ENCODE peak calls at places on chromosomes 3 and 15, in four cellular contexts. M is GM12892, X is GM12891, N is A549. Z is an unnamed sample.
A peak's percentile ranks its signal among the peaks of the same experiment; 100 is the strongest.

GRCh38 chr15:88654430-88655102 is 15.8 kb downstream of the ISG20 start:
- DNase-seq in M (no peak), X (no peak), N (no peak), Z (no peak)

GRCh38 chr3:133535971-133536634 is 37.4 kb upstream of the CDV3 start:
- DNase-seq in M (no peak), X (no peak), N (peak; percentile 22), Z (no peak)

GRCh38 chr3:186477876-186478275 is 66.3 kb downstream of the CRYGS start:
- DNase-seq in M (no peak), X (no peak), N (no peak), Z (no peak)

GRCh38 chr3:72175305-72175858 is 390.4 kb upstream of the PROK2 start:
- DNase-seq in M (no peak), X (no peak), N (no peak), Z (no peak)

GRCh38 chr3:172666181-172666872 is 44.5 kb downstream of the NCEH1 start:
- DNase-seq in M (no peak), X (no peak), N (no peak), Z (no peak)

GRCh38 chr3:8777201-8777977 is 8.0 kb upstream of the OXTR start:
- DNase-seq in M (no peak), X (no peak), N (no peak), Z (no peak)

GRCh38 chr3:101542952-101543351 is 18.7 kb upstream of the TRMT10C start:
- DNase-seq in M (no peak), X (no peak), N (no peak), Z (no peak)

GRCh38 chr15:75955720-75956119 is 52.0 kb downstream of the FBXO22 start:
- DNase-seq in M (no peak), X (no peak), N (no peak), Z (no peak)

GRCh38 chr3:112770026-112770626 is 76.5 kb downstream of the CD200R1L start:
- DNase-seq in M (no peak), X (no peak), N (no peak), Z (no peak)

GRCh38 chr3:48847053-48847585 is 555 bp downstream of the PRKAR2A start:
- DNase-seq in M (peak; percentile 40), X (no peak), N (peak; percentile 47), Z (no peak)

GRCh38 chr3:71064288-71064975 is 519.1 kb downstream of the FOXP1 start:
- DNase-seq in M (no peak), X (no peak), N (peak; percentile 33), Z (no peak)

GRCh38 chr3:179750720-179751328 is 98.0 kb downstream of the USP13 start:
- DNase-seq in M (no peak), X (no peak), N (no peak), Z (no peak)

GRCh38 chr3:56323986-56324420 is 144.3 kb downstream of the ERC2 start:
- DNase-seq in M (no peak), X (no peak), N (no peak), Z (no peak)

GRCh38 chr3:149592758-149593240 is 65.0 kb downstream of the WWTR1 start:
- DNase-seq in M (no peak), X (no peak), N (no peak), Z (no peak)

GRCh38 chr3:101037613-101038012 is 44.4 kb upstream of the ABI3BP start:
- DNase-seq in M (no peak), X (no peak), N (no peak), Z (no peak)

GRCh38 chr3:118842147-118842863 is 192.3 kb downstream of the IGSF11 start:
- DNase-seq in M (no peak), X (no peak), N (no peak), Z (no peak)

GRCh38 chr15:52651868-52652267 is 27.3 kb downstream of the ATOSA start:
- DNase-seq in M (no peak), X (no peak), N (peak; percentile 77), Z (no peak)

GRCh38 chr3:63056932-63057331 is 181.7 kb upstream of the CADPS start:
- DNase-seq in M (no peak), X (no peak), N (no peak), Z (no peak)

GRCh38 chr3:84961492-84962255 is 2.9 kb downstream of the CADM2 start:
- DNase-seq in M (no peak), X (no peak), N (no peak), Z (no peak)

GRCh38 chr15:101426761-101427333 is 62.7 kb downstream of the PCSK6 start:
- DNase-seq in M (no peak), X (no peak), N (no peak), Z (no peak)

GRCh38 chr3:132432639-132433038 is 15.3 kb downstream of the DNAJC13 start:
- DNase-seq in M (no peak), X (no peak), N (peak; percentile 17), Z (no peak)

GRCh38 chr3:132544130-132544529 is 52.9 kb upstream of the ACKR4 start:
- DNase-seq in M (no peak), X (no peak), N (no peak), Z (no peak)

GRCh38 chr3:51722362-51722761 is 15.5 kb downstream of the GRM2 start:
- DNase-seq in M (no peak), X (no peak), N (no peak), Z (no peak)

GRCh38 chr3:179308006-179308405 is 14.8 kb upstream of the ZNF639 start:
- DNase-seq in M (no peak), X (no peak), N (no peak), Z (no peak)

GRCh38 chr3:12286927-12287726 is 1.7 kb upstream of the PPARG start:
- DNase-seq in M (no peak), X (no peak), N (no peak), Z (no peak)

GRCh38 chr3:148030975-148031374 is 621.8 kb downstream of the ZIC1 start:
- DNase-seq in M (no peak), X (no peak), N (no peak), Z (no peak)

GRCh38 chr15:87287156-87287555 is 969.4 kb downstream of the NTRK3 start:
- DNase-seq in M (no peak), X (no peak), N (no peak), Z (no peak)

GRCh38 chr3:41234823-41235722 is 35.8 kb downstream of the CTNNB1 start:
- DNase-seq in M (no peak), X (no peak), N (no peak), Z (no peak)

GRCh38 chr3:43512749-43513404 is 108.9 kb downstream of the ANO10 start:
- DNase-seq in M (no peak), X (no peak), N (no peak), Z (no peak)

DNA sequence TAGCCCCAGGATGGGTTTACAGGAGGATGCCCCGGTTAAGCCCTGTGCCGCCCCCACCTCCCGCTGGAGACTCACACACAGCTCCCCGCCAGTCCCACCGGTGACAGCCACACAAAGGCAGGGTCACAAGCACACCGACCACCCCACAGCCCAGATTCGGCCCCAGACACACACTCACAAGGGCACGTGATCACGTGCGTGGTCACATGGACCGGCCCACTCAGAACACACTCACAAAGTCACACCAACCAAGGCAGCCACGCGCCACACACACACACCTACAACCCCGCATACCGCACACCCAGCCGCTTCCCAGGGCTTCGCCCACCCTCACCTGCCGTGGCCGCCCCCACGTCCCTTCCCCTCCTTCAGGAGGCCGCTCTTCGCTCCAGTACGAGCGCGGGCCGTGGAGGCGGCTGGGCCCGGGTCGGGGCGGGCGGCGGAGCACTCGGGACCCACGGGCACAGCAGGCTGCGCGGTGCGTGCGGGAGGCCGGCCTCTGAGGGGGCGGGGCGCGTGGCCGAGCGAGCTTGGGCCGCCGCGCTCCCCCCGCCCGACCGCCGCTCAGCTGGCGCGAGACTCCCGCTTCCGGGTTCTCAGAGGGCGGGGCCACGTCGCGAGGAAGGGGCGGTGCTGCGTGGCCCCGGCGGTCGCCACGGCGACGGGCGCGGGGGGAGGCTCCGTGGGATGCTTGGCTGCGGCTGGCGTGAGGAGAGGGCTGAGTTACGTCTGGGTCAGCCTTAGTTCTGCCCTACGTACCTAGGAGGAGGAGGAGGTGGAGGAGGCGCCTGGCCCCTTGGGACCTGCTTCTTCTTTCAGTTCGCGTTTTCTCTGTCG is at the start of gene SPG21:
- DNase-seq in M (peak; percentile 87), X (peak; percentile 84), N (peak; percentile 97), Z (peak; percentile 49)
- TF ChIP-seq POLR2A in M (peak; percentile 61), X (peak; percentile 76), N (peak; percentile 90), Z (peak; percentile 19)

GRCh38 chr15:74889882-74890768 is at the start of gene MPI:
- DNase-seq in M (peak; percentile 98), X (peak; percentile 96), N (peak; percentile 100), Z (no peak)
- TF ChIP-seq POLR2A in M (peak; percentile 98), X (peak; percentile 96), N (peak; percentile 99), Z (peak; percentile 48)

DNA sequence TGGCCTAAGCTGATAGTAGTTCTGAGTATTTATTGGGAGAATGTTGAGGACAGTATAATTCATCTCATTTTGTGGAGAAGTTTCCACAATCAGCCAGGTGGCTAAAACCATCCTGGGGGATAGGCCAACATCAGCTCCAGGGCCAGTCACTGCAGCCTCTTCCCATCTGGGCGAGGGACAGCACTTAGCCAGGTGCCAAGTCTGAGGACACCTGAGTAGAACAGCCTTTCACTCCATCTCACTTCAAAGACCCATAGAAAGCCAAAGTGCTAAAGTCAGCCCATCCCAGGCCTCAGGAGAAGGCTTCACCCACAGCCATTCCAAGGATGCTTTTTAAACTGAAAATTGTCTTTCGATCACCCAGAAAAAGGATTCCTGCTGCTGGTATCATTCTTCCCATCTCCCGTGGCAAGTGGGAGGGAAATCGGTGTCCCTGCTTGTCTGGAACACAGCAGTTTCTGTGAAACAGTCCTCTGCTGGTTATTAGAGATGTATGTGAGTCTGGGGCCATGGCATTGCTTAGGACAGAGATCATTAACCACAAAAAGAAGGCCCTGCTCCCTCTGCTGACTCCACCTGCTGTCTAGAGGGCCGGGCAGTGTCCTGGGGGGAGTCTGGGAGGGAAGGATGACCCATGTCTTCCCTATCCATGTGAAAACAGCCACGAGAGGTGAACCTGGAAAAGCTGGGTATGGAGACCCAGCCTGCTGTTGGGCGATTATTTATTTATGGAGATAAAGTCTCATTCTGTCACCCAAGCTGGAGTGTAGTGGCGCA is 9.6 kb downstream of the CALML4 start:
- DNase-seq in M (no peak), X (no peak), N (no peak), Z (no peak)
- TF ChIP-seq POLR2A in M (peak; percentile 12), X (no peak), N (no peak), Z (no peak)

GRCh38 chr15:82835391-82835917 is 26.0 kb downstream of the WHAMM start:
- DNase-seq in M (no peak), X (no peak), N (no peak), Z (no peak)
- TF ChIP-seq POLR2A in M (no peak), X (no peak), N (no peak), Z (no peak)

GRCh38 chr15:43493687-43494472 is 924 bp upstream of the TP53BP1 start:
- DNase-seq in M (no peak), X (no peak), N (no peak), Z (no peak)

GRCh38 chr15:43488790-43489585 is 4.0 kb downstream of the TP53BP1 start:
- DNase-seq in M (no peak), X (no peak), N (no peak), Z (no peak)

GRCh38 chr15:43492266-43492665 is 690 bp downstream of the TP53BP1 start:
- DNase-seq in M (no peak), X (no peak), N (no peak), Z (no peak)

GRCh38 chr15:43487271-43487895 is 5.6 kb downstream of the TP53BP1 start:
- DNase-seq in M (no peak), X (no peak), N (no peak), Z (no peak)

GRCh38 chr15:43492673-43493601 is at the start of gene TP53BP1:
- DNase-seq in M (peak; percentile 90), X (peak; percentile 77), N (peak; percentile 94), Z (peak; percentile 91)
- TF ChIP-seq POLR2A in M (no peak), X (no peak), N (peak; percentile 29), Z (no peak)

GRCh38 chr3:53806182-53807116 is 39.8 kb downstream of the CHDH start:
- DNase-seq in M (peak; percentile 45), X (no peak), N (no peak), Z (no peak)
- TF ChIP-seq POLR2A in M (no peak), X (no peak), N (no peak), Z (no peak)